ENCODE peak calls at places on chromosomes 1 and 21, in ten cellular contexts. One of them, this sample, is unnamed.

GRCh38 chr1:41537788-41538351 is 53.4 kb upstream of the EDN2 start:
- DNase-seq in fibroblast of the conjunctiva: peak
- DNase-seq in CD4-positive, alpha-beta memory T cell: no peak
- DNase-seq in hepatic stellate cell: peak
- DNase-seq in NCI-H1694: no peak
- DNase-seq in GM12865: no peak
- DNase-seq in activated CD4-positive, CD25-positive, alpha-beta regulatory T cell treated with anti-CD3 and anti-CD28 coated beads, Interleukin-2, amount 50 U/mL, for 16 hours: no peak
- DNase-seq in epithelial cell of esophagus: no peak
- DNase-seq in foreskin fibroblast: peak
- DNase-seq in anterior cingulate cortex: no peak
- DNase-seq in this sample: no peak

GRCh38 chr1:205528446-205528886 is 24.0 kb downstream of the CDK18 start:
- DNase-seq in GM12865: no peak
- DNase-seq in foreskin fibroblast: peak
- DNase-seq in epithelial cell of esophagus: no peak
- DNase-seq in hepatic stellate cell: no peak
- DNase-seq in activated CD4-positive, CD25-positive, alpha-beta regulatory T cell treated with anti-CD3 and anti-CD28 coated beads, Interleukin-2, amount 50 U/mL, for 16 hours: no peak
- DNase-seq in NCI-H1694: no peak
- DNase-seq in CD4-positive, alpha-beta memory T cell: no peak
- DNase-seq in anterior cingulate cortex: no peak
- DNase-seq in fibroblast of the conjunctiva: no peak
- DNase-seq in this sample: peak

GRCh38 chr1:233229291-233229690 is 66.2 kb downstream of the PCNX2 start:
- DNase-seq in CD4-positive, alpha-beta memory T cell: no peak
- DNase-seq in fibroblast of the conjunctiva: no peak
- DNase-seq in epithelial cell of esophagus: no peak
- DNase-seq in GM12865: no peak
- DNase-seq in hepatic stellate cell: no peak
- DNase-seq in foreskin fibroblast: peak
- DNase-seq in activated CD4-positive, CD25-positive, alpha-beta regulatory T cell treated with anti-CD3 and anti-CD28 coated beads, Interleukin-2, amount 50 U/mL, for 16 hours: no peak
- DNase-seq in anterior cingulate cortex: no peak
- DNase-seq in NCI-H1694: no peak
- DNase-seq in this sample: peak

GRCh38 chr1:13583964-13584791 is 546 bp downstream of the PDPN start:
- DNase-seq in anterior cingulate cortex: no peak
- DNase-seq in foreskin fibroblast: no peak
- DNase-seq in CD4-positive, alpha-beta memory T cell: no peak
- DNase-seq in hepatic stellate cell: no peak
- DNase-seq in epithelial cell of esophagus: peak
- DNase-seq in NCI-H1694: no peak
- DNase-seq in GM12865: no peak
- DNase-seq in fibroblast of the conjunctiva: no peak
- DNase-seq in activated CD4-positive, CD25-positive, alpha-beta regulatory T cell treated with anti-CD3 and anti-CD28 coated beads, Interleukin-2, amount 50 U/mL, for 16 hours: no peak
- DNase-seq in this sample: no peak

GRCh38 chr1:173555651-173556305 is 47.1 kb downstream of the SLC9C2 start:
- DNase-seq in GM12865: no peak
- DNase-seq in epithelial cell of esophagus: peak
- DNase-seq in anterior cingulate cortex: no peak
- DNase-seq in activated CD4-positive, CD25-positive, alpha-beta regulatory T cell treated with anti-CD3 and anti-CD28 coated beads, Interleukin-2, amount 50 U/mL, for 16 hours: no peak
- DNase-seq in foreskin fibroblast: no peak
- DNase-seq in NCI-H1694: no peak
- DNase-seq in fibroblast of the conjunctiva: no peak
- DNase-seq in CD4-positive, alpha-beta memory T cell: no peak
- DNase-seq in hepatic stellate cell: no peak
- DNase-seq in this sample: no peak

GRCh38 chr1:227586733-227587132 is 23.4 kb downstream of the ZNF678 start:
- DNase-seq in foreskin fibroblast: no peak
- DNase-seq in GM12865: no peak
- DNase-seq in epithelial cell of esophagus: no peak
- DNase-seq in CD4-positive, alpha-beta memory T cell: no peak
- DNase-seq in hepatic stellate cell: no peak
- DNase-seq in anterior cingulate cortex: no peak
- DNase-seq in NCI-H1694: no peak
- DNase-seq in activated CD4-positive, CD25-positive, alpha-beta regulatory T cell treated with anti-CD3 and anti-CD28 coated beads, Interleukin-2, amount 50 U/mL, for 16 hours: no peak
- DNase-seq in fibroblast of the conjunctiva: no peak
- DNase-seq in this sample: no peak

GRCh38 chr21:29174607-29175013 is 44.2 kb downstream of the MAP3K7CL start:
- DNase-seq in epithelial cell of esophagus: no peak
- DNase-seq in activated CD4-positive, CD25-positive, alpha-beta regulatory T cell treated with anti-CD3 and anti-CD28 coated beads, Interleukin-2, amount 50 U/mL, for 16 hours: no peak
- DNase-seq in CD4-positive, alpha-beta memory T cell: no peak
- DNase-seq in fibroblast of the conjunctiva: no peak
- DNase-seq in anterior cingulate cortex: no peak
- DNase-seq in foreskin fibroblast: peak
- DNase-seq in NCI-H1694: no peak
- DNase-seq in GM12865: no peak
- DNase-seq in hepatic stellate cell: no peak
- DNase-seq in this sample: no peak

GRCh38 chr1:27567183-27567526 is 36.8 kb downstream of the AHDC1 start:
- DNase-seq in GM12865: no peak
- DNase-seq in anterior cingulate cortex: no peak
- DNase-seq in epithelial cell of esophagus: no peak
- DNase-seq in fibroblast of the conjunctiva: no peak
- DNase-seq in CD4-positive, alpha-beta memory T cell: no peak
- DNase-seq in foreskin fibroblast: peak
- DNase-seq in activated CD4-positive, CD25-positive, alpha-beta regulatory T cell treated with anti-CD3 and anti-CD28 coated beads, Interleukin-2, amount 50 U/mL, for 16 hours: no peak
- DNase-seq in hepatic stellate cell: no peak
- DNase-seq in NCI-H1694: no peak
- DNase-seq in this sample: no peak